ENCODE peak calls at places on chromosome X, in four cellular contexts. J is K562, T is GM12878, O is HepG2. Z is an unnamed sample.

GRCh38 chrX:40543661-40544328 is 37.0 kb upstream of the ATP6AP2 start:
- DNase-seq in J (peak; percentile 17), T (peak; percentile 33), O (peak; percentile 19), Z (peak; percentile 33)

GRCh38 chrX:135981662-135982061 is 3.6 kb upstream of the SLC9A6 start:
- DNase-seq in J (no peak), T (no peak), O (no peak), Z (no peak)

GRCh38 chrX:16786791-16787735 is 797 bp downstream of the TXLNG start:
- DNase-seq in J (peak; percentile 60), T (no peak), O (no peak), Z (no peak)

GRCh38 chrX:143994206-143994605 is 110.3 kb downstream of the UBE2NL start:
- DNase-seq in J (no peak), T (no peak), O (no peak), Z (no peak)

GRCh38 chrX:41045960-41046567 is 39.2 kb upstream of the USP9X start:
- DNase-seq in J (no peak), T (no peak), O (no peak), Z (no peak)

GRCh38 chrX:153703036-153703370 is 15.3 kb downstream of the SLC6A8 start:
- DNase-seq in J (no peak), T (no peak), O (no peak), Z (no peak)

GRCh38 chrX:119398974-119399771 is at the start of gene SLC25A43:
- DNase-seq in J (peak; percentile 86), T (no peak), O (no peak), Z (no peak)

GRCh38 chrX:103488332-103488731 is 31.0 kb downstream of the RAB40A start:
- DNase-seq in J (peak; percentile 23), T (no peak), O (no peak), Z (peak; percentile 6)

GRCh38 chrX:123086768-123087167 is 97.3 kb upstream of the GRIA3 start:
- DNase-seq in J (no peak), T (no peak), O (no peak), Z (no peak)

GRCh38 chrX:39950035-39950688 is 147.6 kb downstream of the BCOR start:
- DNase-seq in J (peak; percentile 41), T (no peak), O (no peak), Z (no peak)

GRCh38 chrX:72479324-72480274 is 93.0 kb downstream of the HDAC8 start:
- DNase-seq in J (no peak), T (no peak), O (peak; percentile 18), Z (no peak)

GRCh38 chrX:150062292-150063137 is 124.2 kb upstream of the EOLA2 start:
- DNase-seq in J (no peak), T (no peak), O (no peak), Z (no peak)
- TF ChIP-seq ATF3 in J (no peak), T (no peak), O (no peak), Z (no peak)

DNA sequence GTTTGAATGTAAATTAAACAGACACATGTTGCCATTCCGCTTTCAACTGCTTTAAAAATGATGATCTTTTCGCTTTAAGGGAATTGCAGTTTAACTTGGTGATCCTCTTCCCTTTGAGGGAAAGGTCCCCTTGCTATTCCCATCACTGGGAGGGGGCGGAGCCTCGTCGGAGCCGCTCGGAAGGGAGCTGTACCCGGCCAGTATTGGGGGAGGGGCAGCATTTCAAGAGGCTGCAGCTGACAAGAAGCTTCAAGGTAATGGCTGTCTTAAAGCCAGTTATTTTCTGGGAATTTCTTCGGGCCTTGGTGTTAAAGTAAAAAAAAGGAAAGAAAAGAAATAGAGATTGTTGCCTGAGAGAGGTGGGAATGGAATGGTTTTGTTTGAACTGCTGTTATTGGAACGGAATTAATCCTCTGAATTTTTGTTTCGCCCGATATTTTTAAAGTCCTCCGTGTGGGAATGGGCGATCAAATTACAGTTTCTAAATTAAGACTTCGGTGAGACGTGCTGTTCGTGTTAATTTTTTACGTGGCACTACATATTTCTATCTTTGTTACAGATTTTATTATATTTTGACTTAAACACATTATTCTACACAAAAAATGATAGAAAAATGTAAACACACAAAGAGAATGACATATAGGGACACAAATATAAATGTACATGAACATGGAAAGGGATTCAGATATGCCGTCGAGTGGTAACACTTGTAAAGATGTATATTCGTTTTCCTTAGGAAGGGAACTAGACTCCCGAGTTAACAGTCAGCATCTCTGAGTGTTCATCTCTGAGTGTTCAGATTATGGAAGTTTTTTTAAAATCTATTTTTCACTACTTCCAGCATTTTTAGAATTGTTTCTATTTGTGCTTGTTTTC is 9.2 kb downstream of the PWWP3B start:
- DNase-seq in J (no peak), T (no peak), O (no peak), Z (no peak)
- TF ChIP-seq ZBTB33 in J (no peak), T (no peak), O (no peak), Z (no peak)

DNA sequence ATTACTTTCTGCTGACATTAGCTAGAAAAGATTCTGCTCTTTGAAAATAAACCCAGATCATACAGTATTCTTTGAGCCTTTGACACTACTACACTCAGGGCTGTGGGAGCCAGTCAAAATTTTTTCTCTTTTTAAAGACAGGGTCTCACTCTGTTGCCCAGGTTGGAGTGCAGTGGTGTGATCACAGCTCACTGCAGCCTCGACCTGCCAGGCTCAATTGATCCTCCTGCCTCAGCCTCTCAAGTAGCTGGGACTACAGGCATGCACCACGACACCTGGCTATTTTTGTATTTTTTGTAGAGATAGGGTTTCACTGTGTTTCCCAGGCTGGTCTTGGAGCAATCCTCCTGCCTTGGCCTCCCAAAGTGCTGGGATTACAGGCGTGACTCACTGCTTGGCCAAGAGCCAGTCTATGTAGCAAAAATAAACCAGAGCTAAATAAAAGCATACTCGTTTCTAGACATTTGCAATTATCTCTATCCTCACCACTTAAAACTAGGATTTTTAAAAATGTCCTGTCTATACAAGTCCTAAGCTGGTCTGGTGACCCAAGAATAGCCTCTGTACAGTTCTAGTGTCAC is 43.2 kb downstream of the AKAP4 start:
- DNase-seq in J (no peak), T (no peak), O (no peak), Z (no peak)
- TF ChIP-seq ATF3 in J (no peak), T (no peak), O (no peak), Z (no peak)

DNA sequence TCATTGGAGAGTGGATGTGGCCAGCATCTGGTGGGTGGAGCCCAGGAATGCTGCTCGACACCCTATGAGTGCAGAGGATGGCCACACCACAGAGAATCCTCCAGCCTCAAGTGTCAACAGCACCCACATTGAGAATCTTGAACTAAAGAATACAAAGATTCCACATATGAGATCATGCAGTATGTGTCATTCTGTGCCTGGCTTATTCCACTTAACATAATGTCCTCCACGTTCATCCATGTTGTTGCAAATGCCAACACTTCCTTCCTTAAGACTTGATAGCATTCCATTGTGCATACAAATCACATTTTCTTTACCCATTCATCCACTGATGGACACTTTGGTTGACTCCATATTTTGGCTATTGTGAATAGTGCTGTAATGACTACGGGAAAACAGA is 145.8 kb downstream of the PRKX start:
- DNase-seq in J (no peak), T (no peak), O (no peak), Z (no peak)
- TF ChIP-seq ZBTB33 in J (no peak), T (no peak), O (no peak), Z (no peak)

GRCh38 chrX:458631-459061 is 71.9 kb upstream of the PPP2R3B start:
- DNase-seq in J (no peak), T (no peak), O (no peak), Z (no peak)

GRCh38 chrX:456146-456545 is 69.4 kb upstream of the PPP2R3B start:
- DNase-seq in J (no peak), T (no peak), O (no peak), Z (no peak)

GRCh38 chrX:456925-457768 is 70.4 kb upstream of the PPP2R3B start:
- DNase-seq in J (no peak), T (no peak), O (no peak), Z (no peak)

GRCh38 chrX:455199-455598 is 68.5 kb upstream of the PPP2R3B start:
- DNase-seq in J (no peak), T (no peak), O (no peak), Z (no peak)

GRCh38 chrX:455673-456072 is 69.0 kb upstream of the PPP2R3B start:
- DNase-seq in J (no peak), T (no peak), O (no peak), Z (no peak)
- TF ChIP-seq ATF3 in J (no peak), T (no peak), O (no peak), Z (no peak)

DNA sequence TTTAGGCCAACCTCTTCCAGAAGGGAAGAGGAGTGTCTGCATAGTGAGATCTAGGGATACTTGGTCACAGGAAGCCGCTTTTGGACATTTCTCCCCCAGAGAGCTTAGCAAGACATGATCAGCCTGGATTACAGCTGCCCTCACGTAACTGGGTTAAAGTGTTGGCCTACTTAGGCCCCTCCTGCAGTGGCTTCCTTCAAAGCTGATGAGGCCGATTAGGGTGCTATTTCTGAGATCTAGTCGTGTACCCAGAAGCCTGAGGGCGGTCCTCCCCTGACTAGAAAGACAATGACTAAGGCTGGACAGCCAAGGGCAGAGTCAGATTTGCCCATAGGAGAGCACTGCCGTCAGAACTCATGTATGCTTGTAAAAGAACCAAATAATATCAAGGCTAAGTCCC is 135.0 kb downstream of the AMMECR1 start:
- DNase-seq in J (no peak), T (no peak), O (no peak), Z (no peak)
- TF ChIP-seq ZBTB33 in J (no peak), T (no peak), O (no peak), Z (no peak)

GRCh38 chrX:76796311-76796710 is 368.8 kb downstream of the MAGEE1 start:
- DNase-seq in J (no peak), T (no peak), O (no peak), Z (no peak)
- TF ChIP-seq ATF3 in J (no peak), T (no peak), O (no peak), Z (no peak)

Z was measured in HCT116.